ENCODE peak calls at places on chromosomes 2 and 18, in six cellular contexts. B is astrocyte; V is CD8-positive, alpha-beta T cell; I is PC-9; P is endodermal cell; U is heart left ventricle. F is an unnamed sample.

GRCh38 chr2:120231974-120232635 is 8.9 kb upstream of the TMEM185B start:
- DNase-seq in B (no peak), V (peak), I (no peak), P (no peak), U (no peak), F (no peak)

GRCh38 chr2:134818321-134818720 is 20.1 kb upstream of the ACMSD start:
- DNase-seq in B (peak), V (no peak), I (peak), P (no peak), U (no peak), F (no peak)

GRCh38 chr18:50151876-50152275 is 43.1 kb downstream of the MYO5B start:
- DNase-seq in B (peak), V (no peak), I (no peak), P (no peak), U (no peak), F (no peak)

GRCh38 chr2:200455958-200456421 is 53.9 kb downstream of the KCTD18 start:
- DNase-seq in B (no peak), V (no peak), I (no peak), P (no peak), U (no peak), F (no peak)

GRCh38 chr18:48119204-48119603 is 188.7 kb upstream of the SMAD2 start:
- DNase-seq in B (no peak), V (no peak), I (no peak), P (no peak), U (no peak), F (no peak)

GRCh38 chr2:220946552-220946951 is 625.6 kb downstream of the EPHA4 start:
- DNase-seq in B (peak), V (no peak), I (no peak), P (no peak), U (no peak), F (no peak)

GRCh38 chr2:48528431-48528830 is 1.5 kb upstream of the STON1 start:
- DNase-seq in B (no peak), V (no peak), I (no peak), P (no peak), U (no peak), F (no peak)

GRCh38 chr2:54672587-54673456 is 50.6 kb upstream of the EML6 start:
- DNase-seq in B (no peak), V (no peak), I (peak), P (no peak), U (no peak), F (no peak)

GRCh38 chr2:186979439-186980116 is 130.6 kb upstream of the ZSWIM2 start:
- DNase-seq in B (no peak), V (no peak), I (no peak), P (no peak), U (no peak), F (no peak)

GRCh38 chr2:206855585-206856433 is 83.5 kb upstream of the CPO start:
- DNase-seq in B (peak), V (no peak), I (no peak), P (no peak), U (no peak), F (no peak)

DNA sequence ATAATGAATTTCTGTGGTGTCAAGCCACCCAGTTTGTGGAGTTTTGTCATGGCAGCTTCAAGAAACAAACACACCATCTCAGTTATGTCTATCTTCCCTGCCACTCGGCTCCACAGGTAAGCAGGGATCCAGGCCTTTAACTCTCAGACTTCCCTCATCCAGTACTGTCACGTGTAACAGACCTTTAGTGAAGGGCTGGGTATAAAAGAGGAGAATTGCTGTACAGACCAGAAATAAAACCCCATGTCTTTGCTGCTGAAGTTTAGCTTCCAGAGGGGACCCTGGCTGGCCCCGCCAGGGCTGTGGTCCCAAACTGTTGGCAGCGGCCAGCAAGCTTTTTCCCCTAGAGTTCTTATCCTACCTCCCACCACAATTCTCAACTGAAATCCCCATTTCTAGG is 438.1 kb upstream of the ID2 start:
- DNase-seq in B (no peak), V (no peak), I (no peak), P (no peak), U (no peak), F (no peak)
- H3K27ac ChIP-seq in B (no peak), V (no peak), I (no peak), P (no peak), U (no peak), F (no peak)

GRCh38 chr18:76621782-76622495 is 126.9 kb upstream of the ZNF516 start:
- DNase-seq in B (peak), V (no peak), I (no peak), P (no peak), U (no peak), F (no peak)
- H3K27ac ChIP-seq in B (no peak), V (no peak), I (no peak), P (no peak), U (no peak), F (no peak)

DNA sequence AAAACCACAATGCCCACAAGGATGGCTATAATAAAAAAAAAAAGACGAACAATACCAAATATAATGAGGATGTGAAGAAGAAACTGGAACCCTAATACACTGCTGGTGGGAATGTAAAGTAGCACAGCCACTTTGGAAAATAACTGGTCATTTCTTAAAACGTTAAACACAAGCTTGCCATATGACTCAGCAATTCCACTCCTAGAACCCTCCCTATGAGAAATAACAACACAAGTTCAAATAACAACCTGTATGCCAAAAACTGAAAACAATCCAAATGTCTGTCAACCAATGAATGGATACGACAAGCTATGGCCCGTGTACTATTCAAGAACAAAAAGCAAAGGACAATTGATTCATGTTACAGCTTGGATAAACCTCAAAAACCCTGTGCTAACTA is 7.0 kb upstream of the ALPK2 start:
- DNase-seq in B (peak), V (no peak), I (no peak), P (no peak), U (no peak), F (no peak)
- H3K27ac ChIP-seq in B (no peak), V (no peak), I (peak), P (no peak), U (no peak), F (no peak)

GRCh38 chr18:32300914-32301313 is 111.1 kb downstream of the MEP1B start:
- DNase-seq in B (no peak), V (no peak), I (no peak), P (no peak), U (no peak), F (no peak)
- H3K27ac ChIP-seq in B (no peak), V (no peak), I (peak), P (no peak), U (no peak), F (no peak)

DNA sequence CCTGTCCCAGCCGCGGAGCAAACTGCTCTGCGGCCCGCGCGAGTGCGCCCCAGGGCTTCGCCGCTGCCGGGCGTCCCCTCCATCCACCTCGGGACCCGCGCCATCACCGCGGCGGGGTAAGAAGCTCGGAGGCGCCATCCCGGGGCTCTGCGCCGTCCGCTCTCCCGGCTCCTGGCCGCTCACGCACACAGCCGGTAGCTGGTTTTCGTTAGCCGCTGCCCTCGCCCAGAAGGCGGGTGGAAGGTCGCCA is 905 bp upstream of the GDF7 start:
- DNase-seq in B (no peak), V (no peak), I (no peak), P (peak), U (no peak), F (no peak)
- H3K27ac ChIP-seq in B (no peak), V (no peak), I (no peak), P (no peak), U (no peak), F (no peak)

DNA sequence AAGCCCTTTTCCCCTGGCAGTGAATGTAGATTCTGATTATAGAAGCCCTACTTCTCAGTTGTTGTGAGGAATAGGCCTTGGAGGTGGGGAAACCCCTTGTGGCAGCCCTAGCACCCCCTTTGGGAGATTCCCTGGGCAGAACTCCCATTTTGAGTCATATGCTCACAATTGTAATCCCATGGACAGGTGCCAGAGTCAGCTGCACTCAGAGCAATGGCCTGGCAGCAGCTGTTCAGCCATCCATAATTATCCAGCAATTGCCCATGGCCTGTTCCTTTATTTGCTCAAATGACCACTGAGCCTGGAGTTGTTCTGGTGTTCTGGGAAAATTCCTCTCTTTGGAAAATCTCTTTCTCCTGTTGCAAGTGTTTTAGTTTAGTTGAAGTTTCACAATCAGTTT is 71.7 kb downstream of the PTRHD1 start:
- DNase-seq in B (peak), V (no peak), I (peak), P (no peak), U (peak), F (peak)
- H3K27ac ChIP-seq in B (no peak), V (no peak), I (no peak), P (no peak), U (no peak), F (peak)